ENCODE peak calls at places on chromosomes 3 and 15, in four cellular contexts. L is CD4-positive, CD25-positive, alpha-beta regulatory T cell; J is stimulated activated CD4-positive, alpha-beta T cell treated with anti-CD3 and anti-CD28 coated beads, TNF-alpha, amount 100 ng/mL, for 4 hours; W is GF-D8. Z is an unnamed sample.

GRCh38 chr3:168003911-168004310 is 91.8 kb downstream of the GOLIM4 start:
- DNase-seq in J (no peak), L (no peak), W (no peak), Z (no peak)

GRCh38 chr3:13894096-13894811 is 14.4 kb upstream of the WNT7A start:
- DNase-seq in W (no peak), L (no peak), J (no peak), Z (no peak)

GRCh38 chr15:39974656-39975230 is 40.8 kb downstream of the EIF2AK4 start:
- DNase-seq in W (no peak), L (no peak), J (no peak), Z (no peak)

GRCh38 chr3:179713643-179714090 is 60.8 kb downstream of the USP13 start:
- DNase-seq in J (no peak), L (no peak), W (no peak), Z (no peak)

GRCh38 chr3:135157045-135157444 is 362.0 kb downstream of the EPHB1 start:
- DNase-seq in J (no peak), W (no peak), L (no peak), Z (no peak)

GRCh38 chr3:18743761-18744160 is 318.6 kb upstream of the SATB1 start:
- DNase-seq in J (no peak), W (no peak), L (no peak), Z (no peak)

GRCh38 chr15:66023322-66023972 is 154.2 kb downstream of the RAB11A start:
- DNase-seq in W (no peak), J (no peak), L (no peak), Z (no peak)

GRCh38 chr3:126371096-126371705 is 14.0 kb upstream of the KLF15 start:
- DNase-seq in J (no peak), W (no peak), L (no peak), Z (no peak)

GRCh38 chr15:40054746-40055575 is 16.0 kb upstream of the SRP14 start:
- DNase-seq in W (peak; percentile 20), J (no peak), L (no peak), Z (no peak)

GRCh38 chr3:50157821-50158556 is 2.9 kb downstream of the SEMA3F start:
- DNase-seq in W (no peak), J (no peak), L (no peak), Z (no peak)

GRCh38 chr15:33780011-33780768 is 188.1 kb upstream of the CHRM5 start:
- DNase-seq in L (no peak), W (no peak), J (no peak), Z (no peak)

GRCh38 chr15:67091073-67091965 is 25.9 kb downstream of the SMAD3 start:
- DNase-seq in W (peak; percentile 70), L (peak; percentile 53), J (no peak), Z (no peak)

GRCh38 chr3:127316685-127317084 is 28.8 kb upstream of the PRR20G start:
- DNase-seq in L (no peak), J (no peak), W (no peak), Z (no peak)

GRCh38 chr15:68489426-68489825 is 57.5 kb upstream of the ITGA11 start:
- DNase-seq in W (no peak), L (no peak), J (no peak), Z (no peak)

GRCh38 chr15:56660943-56661342 is 72.4 kb downstream of the ZNF280D start:
- DNase-seq in J (no peak), L (no peak), W (no peak), Z (no peak)

GRCh38 chr15:33104276-33104675 is 90.2 kb downstream of the FMN1 start:
- DNase-seq in W (no peak), L (peak; percentile 62), J (no peak), Z (peak; percentile 21)

GRCh38 chr3:196422976-196423781 is 9.0 kb downstream of the UBXN7 start:
- DNase-seq in J (no peak), W (no peak), L (no peak), Z (no peak)

GRCh38 chr3:173733029-173733652 is 335.6 kb downstream of the NLGN1 start:
- DNase-seq in L (no peak), J (no peak), W (no peak), Z (no peak)

Z was measured in naive thymus-derived CD8-positive, alpha-beta T cell.